ENCODE peak calls at places on chromosomes 3 and 15, in nine cellular contexts. F is CD8-positive, alpha-beta T cell; B is suprapubic skin; K is GM23338; Y is SJSA1; Z is fibroblast of lung; H is mesenchymal stem cell; R is HAP-1; D is small intestine. C is an unnamed sample.

GRCh38 chr15:98753726-98754125 is 105.4 kb downstream of the IGF1R start:
- DNase-seq in F (no peak), B (no peak), K (no peak), Y (no peak), Z (no peak), H (no peak), R (no peak), D (no peak), C (no peak)

GRCh38 chr15:60592386-60593339 is 113.7 kb upstream of the ICE2 start:
- DNase-seq in F (peak; percentile 86), B (peak; percentile 89), K (peak; percentile 94), Y (peak; percentile 15), Z (peak; percentile 60), H (peak; percentile 83), R (peak; percentile 90), D (peak; percentile 83), C (peak; percentile 88)

GRCh38 chr3:190877925-190878324 is 15.4 kb upstream of the GMNC start:
- DNase-seq in F (no peak), B (no peak), K (peak; percentile 41), Y (no peak), Z (no peak), H (no peak), R (peak; percentile 43), D (no peak), C (no peak)

GRCh38 chr3:50493086-50493485 is 10.3 kb downstream of the CACNA2D2 start:
- DNase-seq in F (no peak), B (no peak), K (no peak), Y (no peak), Z (no peak), H (no peak), R (no peak), D (no peak), C (no peak)

GRCh38 chr3:133991637-133992036 is 38.1 kb downstream of the SLCO2A1 start:
- DNase-seq in F (no peak), B (no peak), K (no peak), Y (no peak), Z (peak; percentile 28), H (no peak), R (no peak), D (no peak), C (no peak)

GRCh38 chr3:150384517-150385212 is 23.4 kb upstream of the TSC22D2 start:
- DNase-seq in F (peak; percentile 29), B (no peak), K (peak; percentile 89), Y (no peak), Z (peak; percentile 58), H (peak; percentile 47), R (peak; percentile 87), D (no peak), C (peak; percentile 55)

GRCh38 chr15:51038258-51039042 is 56.3 kb downstream of the TNFAIP8L3 start:
- DNase-seq in F (no peak), B (no peak), K (no peak), Y (no peak), Z (no peak), H (no peak), R (no peak), D (no peak), C (no peak)

GRCh38 chr15:50256188-50257041 is 9.1 kb downstream of the HDC start:
- DNase-seq in F (no peak), B (no peak), K (no peak), Y (peak; percentile 58), Z (peak; percentile 87), H (peak; percentile 65), R (no peak), D (no peak), C (no peak)

GRCh38 chr15:100224206-100225185 is 117.3 kb downstream of the ADAMTS17 start:
- DNase-seq in F (no peak), B (no peak), K (peak; percentile 33), Y (no peak), Z (no peak), H (no peak), R (no peak), D (no peak), C (no peak)

GRCh38 chr15:96296264-96296663 is 34.2 kb upstream of the NR2F2 start:
- DNase-seq in F (no peak), B (no peak), K (no peak), Y (peak; percentile 61), Z (peak; percentile 39), H (peak; percentile 23), R (no peak), D (no peak), C (no peak)

GRCh38 chr3:145936986-145937385 is 224.0 kb downstream of the PLOD2 start:
- DNase-seq in F (no peak), B (no peak), K (no peak), Y (peak; percentile 33), Z (peak; percentile 52), H (peak; percentile 3), R (no peak), D (no peak), C (no peak)

GRCh38 chr3:191334359-191334893 is 4.1 kb upstream of the UTS2B start:
- DNase-seq in F (no peak), B (no peak), K (no peak), Y (no peak), Z (no peak), H (peak; percentile 2), R (no peak), D (no peak), C (no peak)

DNA sequence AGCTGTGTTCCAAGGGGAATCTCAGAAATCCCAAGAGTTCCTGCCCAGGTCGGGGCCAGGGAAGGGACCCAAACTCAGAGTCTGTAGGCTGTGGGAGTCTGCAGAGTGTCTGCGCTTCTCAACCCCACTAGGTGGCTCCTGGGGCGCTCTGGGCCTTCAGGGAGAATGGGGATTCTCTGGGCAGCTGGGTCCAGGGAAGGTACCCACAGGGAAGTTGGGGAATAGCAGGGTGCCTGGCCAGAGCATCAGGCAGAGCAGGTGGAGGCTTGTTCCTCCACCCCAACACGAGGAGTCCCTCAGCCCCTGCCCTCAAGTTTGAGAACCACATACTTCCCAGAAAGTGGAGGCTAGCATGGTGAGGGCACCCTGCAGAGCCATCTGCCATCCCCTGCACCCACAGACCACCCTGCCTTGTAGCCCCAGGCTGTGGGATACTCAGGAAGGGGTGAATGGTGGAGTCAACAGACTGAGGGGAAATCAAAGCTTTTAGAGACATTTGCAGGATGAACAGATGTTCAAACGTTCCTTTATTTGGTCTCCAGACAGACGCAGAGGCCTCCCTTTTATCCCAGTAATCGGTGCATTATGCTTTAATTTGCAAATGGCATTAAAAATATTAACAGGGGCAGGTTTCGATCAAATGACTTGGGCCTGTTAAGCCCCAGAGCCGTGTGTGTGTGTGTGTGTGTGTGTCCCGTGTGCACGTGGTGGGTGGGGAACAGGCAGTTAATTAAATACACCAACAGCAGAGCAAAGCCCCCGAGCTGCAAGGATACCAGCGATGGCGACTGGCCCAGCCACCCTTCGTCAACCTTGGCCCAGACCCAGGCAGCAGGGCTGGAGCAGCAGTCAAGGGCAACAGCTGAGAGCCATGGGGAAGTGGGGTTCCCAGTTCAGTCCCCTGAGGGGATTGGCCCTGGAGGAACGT is 57.7 kb downstream of the DNAJB8 start:
- DNase-seq in F (no peak), B (no peak), K (peak; percentile 63), Y (no peak), Z (peak; percentile 3), H (no peak), R (peak; percentile 26), D (no peak), C (no peak)
- H3K4me1 ChIP-seq in F (no peaks in the 10 kb centered on the region), B (peaks cover 5% of the 10 kb centered on the region), K (peaks cover 12% of the 10 kb centered on the region), Y (no peaks in the 10 kb centered on the region), Z (no peaks in the 10 kb centered on the region), H (no peaks in the 10 kb centered on the region), R (no peaks in the 10 kb centered on the region), D (no peaks in the 10 kb centered on the region), C (no peaks in the 10 kb centered on the region)

GRCh38 chr15:63439536-63440264 is 58.1 kb upstream of the CA12 start:
- DNase-seq in F (no peak), B (no peak), K (no peak), Y (no peak), Z (no peak), H (no peak), R (no peak), D (no peak), C (no peak)

GRCh38 chr15:63434567-63435219 is 53.0 kb upstream of the CA12 start:
- DNase-seq in F (no peak), B (no peak), K (no peak), Y (no peak), Z (no peak), H (no peak), R (peak; percentile 45), D (no peak), C (no peak)

GRCh38 chr15:63435416-63435815 is 53.8 kb upstream of the CA12 start:
- DNase-seq in F (no peak), B (no peak), K (no peak), Y (no peak), Z (no peak), H (no peak), R (no peak), D (no peak), C (no peak)

GRCh38 chr15:63440265-63440648 is 58.6 kb upstream of the CA12 start:
- DNase-seq in F (no peak), B (no peak), K (no peak), Y (no peak), Z (no peak), H (no peak), R (no peak), D (no peak), C (no peak)

DNA sequence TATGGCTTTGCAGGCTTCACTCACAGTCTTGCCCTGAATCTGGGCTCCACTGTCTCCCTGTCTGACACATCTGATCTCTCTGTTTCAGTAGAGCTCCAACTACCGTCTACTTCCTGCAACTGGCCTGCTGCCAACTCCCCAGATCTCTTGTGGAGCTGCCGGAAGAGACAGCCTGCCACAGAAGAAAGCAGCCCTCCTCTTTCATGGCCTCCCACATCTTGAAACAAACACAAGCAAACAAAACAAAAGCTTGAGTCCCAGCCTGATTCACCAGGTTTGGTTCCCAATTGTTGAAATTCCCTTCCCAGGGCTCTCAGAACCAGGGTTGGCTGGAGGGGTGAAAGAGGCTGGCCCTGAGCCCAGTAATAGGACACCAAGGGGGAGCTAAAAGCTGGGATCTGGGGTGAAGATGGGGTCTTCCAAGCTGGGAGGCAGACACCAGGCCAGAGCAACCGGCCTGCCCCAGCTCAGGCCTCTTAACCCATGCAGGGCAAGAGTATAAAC is 55.3 kb upstream of the CA12 start:
- DNase-seq in F (peak; percentile 82), B (peak; percentile 85), K (peak; percentile 56), Y (peak; percentile 90), Z (peak; percentile 76), H (peak; percentile 84), R (peak; percentile 80), D (peak; percentile 81), C (peak; percentile 84)
- H3K36me3 ChIP-seq in F (no peaks in the 10 kb centered on the region), B (no peaks in the 10 kb centered on the region), K (peaks cover 3% of the 10 kb centered on the region), Y (no peaks in the 10 kb centered on the region), Z (no peaks in the 10 kb centered on the region), H (no peaks in the 10 kb centered on the region), R (no peaks in the 10 kb centered on the region), D (no peaks in the 10 kb centered on the region), C (no peaks in the 10 kb centered on the region)

GRCh38 chr15:93233710-93234109 is 144.7 kb upstream of the RGMA start:
- DNase-seq in F (no peak), B (no peak), K (no peak), Y (no peak), Z (no peak), H (no peak), R (no peak), D (no peak), C (no peak)
- H3K27me3 ChIP-seq in F (no peaks in the 10 kb centered on the region), B (no peaks in the 10 kb centered on the region), K (no peaks in the 10 kb centered on the region), Y (no peaks in the 10 kb centered on the region), Z (no peaks in the 10 kb centered on the region), H (peaks cover 3% of the 10 kb centered on the region), R (no peaks in the 10 kb centered on the region), D (no peaks in the 10 kb centered on the region), C (peaks cover 3% of the 10 kb centered on the region)

DNA sequence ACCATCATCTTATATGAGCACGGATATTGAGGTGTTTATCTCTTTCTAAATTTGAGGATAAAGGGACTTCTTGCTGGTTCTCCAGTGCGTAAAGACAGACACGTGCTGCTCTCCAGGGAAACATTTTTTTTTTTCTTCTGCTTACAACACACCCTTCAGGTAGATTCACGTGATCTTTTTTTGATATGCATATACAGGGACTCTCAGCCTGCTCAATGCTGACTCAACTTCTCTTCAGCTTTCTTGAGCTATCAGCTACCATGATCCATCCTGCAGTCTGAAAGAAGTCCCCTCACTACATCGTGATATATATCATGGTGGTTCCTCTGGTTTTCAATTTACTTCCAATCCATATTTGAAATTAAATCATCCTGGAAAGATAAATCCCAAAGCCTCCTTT is 87.1 kb upstream of the SLITRK3 start:
- DNase-seq in F (no peak), B (no peak), K (peak; percentile 4), Y (no peak), Z (no peak), H (no peak), R (no peak), D (no peak), C (no peak)
- H3K4me1 ChIP-seq in F (no peaks in the 10 kb centered on the region), B (no peaks in the 10 kb centered on the region), K (peaks cover 12% of the 10 kb centered on the region), Y (no peaks in the 10 kb centered on the region), Z (no peaks in the 10 kb centered on the region), H (no peaks in the 10 kb centered on the region), R (no peaks in the 10 kb centered on the region), D (no peaks in the 10 kb centered on the region), C (no peaks in the 10 kb centered on the region)